ENCODE peak calls at places on chromosomes 12 and 14, in four cellular contexts. One of them, this sample, is unnamed.
A peak's percentile ranks its signal among the peaks of the same experiment; 100 is the strongest.

GRCh38 chr14:95452176-95452889 is 64.1 kb downstream of the SYNE3 start:
- DNase-seq in cerebellar cortex: no peak
- DNase-seq in AG08396: peak; percentile 41
- DNase-seq in body of pancreas: no peak
- DNase-seq in this sample: no peak

GRCh38 chr14:35927727-35928126 is 101.6 kb downstream of the BRMS1L start:
- DNase-seq in cerebellar cortex: no peak
- DNase-seq in AG08396: no peak
- DNase-seq in body of pancreas: no peak
- DNase-seq in this sample: no peak

GRCh38 chr14:77314043-77314442 is 6.6 kb downstream of the POMT2 start:
- DNase-seq in AG08396: peak; percentile 69
- DNase-seq in cerebellar cortex: no peak
- DNase-seq in body of pancreas: no peak
- DNase-seq in this sample: peak; percentile 24

GRCh38 chr14:42736408-42736807 is 1129.7 kb downstream of the LRFN5 start:
- DNase-seq in cerebellar cortex: no peak
- DNase-seq in body of pancreas: no peak
- DNase-seq in AG08396: no peak
- DNase-seq in this sample: no peak

GRCh38 chr12:64560395-64561301 is 49.6 kb upstream of the RASSF3 start:
- DNase-seq in AG08396: peak; percentile 83
- DNase-seq in body of pancreas: no peak
- DNase-seq in cerebellar cortex: no peak
- DNase-seq in this sample: no peak

GRCh38 chr14:75144944-75145343 is 18.1 kb upstream of the NEK9 start:
- DNase-seq in cerebellar cortex: no peak
- DNase-seq in body of pancreas: no peak
- DNase-seq in AG08396: no peak
- DNase-seq in this sample: no peak

GRCh38 chr14:105168979-105169507 is 467 bp upstream of the JAG2 start:
- DNase-seq in AG08396: no peak
- DNase-seq in body of pancreas: no peak
- DNase-seq in cerebellar cortex: peak; percentile 43
- DNase-seq in this sample: no peak

GRCh38 chr14:100201701-100202100 is 37.2 kb upstream of the YY1 start:
- DNase-seq in cerebellar cortex: no peak
- DNase-seq in AG08396: no peak
- DNase-seq in body of pancreas: no peak
- DNase-seq in this sample: no peak

GRCh38 chr12:57720606-57721595 is 17.6 kb downstream of the AGAP2 start:
- DNase-seq in AG08396: no peak
- DNase-seq in body of pancreas: no peak
- DNase-seq in cerebellar cortex: no peak
- DNase-seq in this sample: no peak

GRCh38 chr12:57182918-57183575 is 33.5 kb upstream of the NXPH4 start:
- DNase-seq in body of pancreas: peak; percentile 85
- DNase-seq in AG08396: peak; percentile 93
- DNase-seq in cerebellar cortex: peak; percentile 86
- DNase-seq in this sample: peak; percentile 78

GRCh38 chr14:28651148-28651547 is 115.4 kb upstream of the FOXG1 start:
- DNase-seq in body of pancreas: no peak
- DNase-seq in AG08396: no peak
- DNase-seq in cerebellar cortex: no peak
- DNase-seq in this sample: no peak

GRCh38 chr12:79983492-79983891 is 48.6 kb upstream of the PPP1R12A start:
- DNase-seq in cerebellar cortex: no peak
- DNase-seq in AG08396: peak; percentile 43
- DNase-seq in body of pancreas: no peak
- DNase-seq in this sample: no peak

GRCh38 chr14:67668559-67668958 is 5.9 kb downstream of the VTI1B start:
- DNase-seq in body of pancreas: no peak
- DNase-seq in AG08396: no peak
- DNase-seq in cerebellar cortex: no peak
- DNase-seq in this sample: no peak

GRCh38 chr12:95851609-95852008 is 7.1 kb upstream of the SNRPF start:
- DNase-seq in AG08396: no peak
- DNase-seq in body of pancreas: no peak
- DNase-seq in cerebellar cortex: no peak
- DNase-seq in this sample: no peak

GRCh38 chr14:41167040-41167439 is 439.6 kb upstream of the LRFN5 start:
- DNase-seq in cerebellar cortex: no peak
- DNase-seq in AG08396: no peak
- DNase-seq in body of pancreas: no peak
- DNase-seq in this sample: no peak

GRCh38 chr12:48021485-48022179 is 17.4 kb upstream of the COL2A1 start:
- DNase-seq in body of pancreas: no peak
- DNase-seq in AG08396: no peak
- DNase-seq in cerebellar cortex: no peak
- DNase-seq in this sample: no peak

GRCh38 chr12:113853491-113853890 is 112.6 kb downstream of the RBM19 start:
- DNase-seq in body of pancreas: no peak
- DNase-seq in AG08396: no peak
- DNase-seq in cerebellar cortex: peak; percentile 52
- DNase-seq in this sample: no peak

GRCh38 chr12:101001669-101002068 is 207.1 kb downstream of the ANO4 start:
- DNase-seq in cerebellar cortex: no peak
- DNase-seq in body of pancreas: no peak
- DNase-seq in AG08396: no peak
- DNase-seq in this sample: no peak

GRCh38 chr14:23409966-23410635 is 2.0 kb upstream of the MYH6 start:
- DNase-seq in body of pancreas: no peak
- DNase-seq in cerebellar cortex: no peak
- DNase-seq in AG08396: no peak
- DNase-seq in this sample: no peak

GRCh38 chr12:29519585-29520182 is 22.2 kb upstream of the OVCH1 start:
- DNase-seq in cerebellar cortex: peak; percentile 36
- DNase-seq in body of pancreas: no peak
- DNase-seq in AG08396: peak; percentile 20
- DNase-seq in this sample: peak; percentile 13

GRCh38 chr14:103023881-103024473 is 33.4 kb downstream of the CDC42BPB start:
- DNase-seq in cerebellar cortex: no peak
- DNase-seq in AG08396: peak; percentile 78
- DNase-seq in body of pancreas: no peak
- DNase-seq in this sample: no peak

GRCh38 chr12:43578782-43579181 is 26.8 kb upstream of the ADAMTS20 start:
- DNase-seq in AG08396: peak; percentile 18
- DNase-seq in body of pancreas: no peak
- DNase-seq in cerebellar cortex: no peak
- DNase-seq in this sample: no peak

GRCh38 chr12:106068296-106068695 is 70.5 kb downstream of the NUAK1 start:
- DNase-seq in body of pancreas: no peak
- DNase-seq in AG08396: no peak
- DNase-seq in cerebellar cortex: no peak
- DNase-seq in this sample: peak; percentile 81

GRCh38 chr14:104542871-104543830 is 36.4 kb upstream of the C14orf180 start:
- DNase-seq in body of pancreas: no peak
- DNase-seq in cerebellar cortex: no peak
- DNase-seq in AG08396: no peak
- DNase-seq in this sample: no peak

GRCh38 chr12:50505945-50506344 is 1.2 kb downstream of the DIP2B start:
- DNase-seq in body of pancreas: peak; percentile 23
- DNase-seq in cerebellar cortex: peak; percentile 64
- DNase-seq in AG08396: no peak
- DNase-seq in this sample: peak; percentile 22

GRCh38 chr12:50720501-50720900 is 43.4 kb upstream of the ATF1 start:
- DNase-seq in cerebellar cortex: no peak
- DNase-seq in AG08396: no peak
- DNase-seq in body of pancreas: no peak
- DNase-seq in this sample: no peak

GRCh38 chr14:53670701-53671100 is 285.9 kb downstream of the BMP4 start:
- DNase-seq in AG08396: peak; percentile 30
- DNase-seq in body of pancreas: no peak
- DNase-seq in cerebellar cortex: no peak
- DNase-seq in this sample: no peak

GRCh38 chr12:88432536-88433462 is 147.5 kb downstream of the KITLG start:
- DNase-seq in AG08396: no peak
- DNase-seq in body of pancreas: no peak
- DNase-seq in cerebellar cortex: no peak
- DNase-seq in this sample: no peak

GRCh38 chr14:105144231-105144665 is 24.3 kb downstream of the JAG2 start:
- DNase-seq in body of pancreas: peak; percentile 10
- DNase-seq in cerebellar cortex: no peak
- DNase-seq in AG08396: no peak
- DNase-seq in this sample: no peak

GRCh38 chr14:51539571-51540037 is 112.1 kb upstream of the FRMD6 start:
- DNase-seq in body of pancreas: no peak
- DNase-seq in AG08396: peak; percentile 66
- DNase-seq in cerebellar cortex: no peak
- DNase-seq in this sample: no peak

GRCh38 chr12:81811066-81811777 is 52.1 kb upstream of the PPFIA2 start:
- DNase-seq in body of pancreas: no peak
- DNase-seq in AG08396: no peak
- DNase-seq in cerebellar cortex: no peak
- DNase-seq in this sample: no peak

GRCh38 chr14:90774316-90774715 is 41.9 kb downstream of the TTC7B start:
- DNase-seq in cerebellar cortex: no peak
- DNase-seq in AG08396: no peak
- DNase-seq in body of pancreas: no peak
- DNase-seq in this sample: no peak

GRCh38 chr12:38469689-38470088 is 153.1 kb downstream of the ALG10B start:
- DNase-seq in AG08396: no peak
- DNase-seq in body of pancreas: no peak
- DNase-seq in cerebellar cortex: no peak
- DNase-seq in this sample: peak; percentile 5

GRCh38 chr12:101671157-101671791 is 26.2 kb upstream of the CHPT1 start:
- DNase-seq in AG08396: no peak
- DNase-seq in cerebellar cortex: no peak
- DNase-seq in body of pancreas: no peak
- DNase-seq in this sample: peak; percentile 35

GRCh38 chr14:104953896-104954656 is 24.1 kb downstream of the AHNAK2 start:
- DNase-seq in body of pancreas: no peak
- DNase-seq in cerebellar cortex: no peak
- DNase-seq in AG08396: peak; percentile 2
- DNase-seq in this sample: no peak

GRCh38 chr12:131703161-131703560 is 7.7 kb upstream of the SFSWAP start:
- DNase-seq in AG08396: no peak
- DNase-seq in cerebellar cortex: no peak
- DNase-seq in body of pancreas: no peak
- DNase-seq in this sample: no peak

This sample was measured in thyroid gland.